ENCODE peak calls at places on chromosomes 11 and 22, in eight cellular contexts. L is upper lobe of right lung, D is hypothalamus, X is A549, N is AG09319, B is sigmoid colon, W is NCI-H1105, G is HT1080. F is an unnamed sample.
A peak's percentile ranks its signal among the peaks of the same experiment; 100 is the strongest.

GRCh38 chr22:23263651-23264555 is 83.6 kb downstream of the BCR start:
- DNase-seq in L (no peak), W (no peak), D (no peak), N (no peak), G (no peak), X (no peak), B (no peak), F (no peak)

GRCh38 chr22:20427945-20428417 is 9.6 kb downstream of the SCARF2 start:
- DNase-seq in N (no peak), D (no peak), B (peak; percentile 29), X (no peak), W (no peak), L (peak; percentile 16), G (no peak), F (no peak)

GRCh38 chr11:131038597-131038996 is 122.3 kb upstream of the SNX19 start:
- DNase-seq in D (no peak), W (no peak), B (no peak), G (peak; percentile 58), X (peak; percentile 15), N (no peak), L (no peak), F (no peak)

GRCh38 chr11:10693509-10694071 is at the start of gene IRAG1:
- DNase-seq in X (no peak), G (no peak), L (peak; percentile 65), D (no peak), B (peak; percentile 92), W (no peak), N (no peak), F (peak; percentile 54)

GRCh38 chr11:97703815-97704214 is 1314.0 kb downstream of the JRKL start:
- DNase-seq in D (no peak), G (no peak), B (no peak), L (no peak), X (no peak), W (no peak), N (no peak), F (no peak)

GRCh38 chr11:87081358-87081757 is 43.6 kb downstream of the TMEM135 start:
- DNase-seq in X (no peak), N (no peak), L (no peak), W (no peak), D (no peak), G (no peak), B (no peak), F (no peak)

GRCh38 chr22:31616315-31616980 is 45.6 kb downstream of the PISD start:
- DNase-seq in B (no peak), W (no peak), N (no peak), D (no peak), G (no peak), X (no peak), L (peak; percentile 77), F (no peak)

GRCh38 chr22:48520888-48521600 is 1306.6 kb downstream of the BRD1 start:
- DNase-seq in G (no peak), X (no peak), W (no peak), B (no peak), D (no peak), N (no peak), L (no peak), F (no peak)

GRCh38 chr22:19518568-19519030 is 5.6 kb downstream of the CLDN5 start:
- DNase-seq in G (no peak), L (no peak), D (no peak), B (no peak), W (no peak), X (no peak), N (no peak), F (no peak)

GRCh38 chr11:85595285-85595884 is 31.8 kb downstream of the DLG2 start:
- DNase-seq in W (peak; percentile 27), L (no peak), B (no peak), D (no peak), N (peak; percentile 15), G (peak; percentile 20), X (peak; percentile 62), F (no peak)

GRCh38 chr11:118705111-118705741 is 25.8 kb upstream of the TREH start:
- DNase-seq in N (no peak), L (no peak), G (peak; percentile 63), X (no peak), D (no peak), B (no peak), W (no peak), F (no peak)

F was measured in breast epithelium.